ENCODE peak calls at places on chromosomes 3 and 15, in six cellular contexts. O, E, P, S, M and I are unnamed samples.
A peak's percentile ranks its signal among the peaks of the same experiment; 100 is the strongest.

GRCh38 chr3:30516238-30516637 is 90.2 kb upstream of the TGFBR2 start:
- DNase-seq in O (no peak), E (no peak), P (no peak), S (peak; percentile 48), M (no peak), I (no peak)

GRCh38 chr3:126983653-126984390 is 907 bp downstream of the PLXNA1 start:
- DNase-seq in O (peak; percentile 59), E (peak; percentile 62), P (peak; percentile 83), S (peak; percentile 17), M (no peak), I (no peak)

GRCh38 chr3:51711352-51712019 is 4.6 kb downstream of the GRM2 start:
- DNase-seq in O (peak; percentile 8), E (no peak), P (no peak), S (no peak), M (no peak), I (no peak)

GRCh38 chr3:129624347-129625070 is 18.0 kb upstream of the PLXND1 start:
- DNase-seq in O (no peak), E (no peak), P (peak; percentile 73), S (no peak), M (no peak), I (no peak)

GRCh38 chr3:10160346-10160745 is 4.4 kb upstream of the IRAK2 start:
- DNase-seq in O (no peak), E (no peak), P (no peak), S (peak; percentile 56), M (no peak), I (no peak)

GRCh38 chr3:126394179-126394976 is at the start of gene CFAP100:
- DNase-seq in O (peak; percentile 34), E (peak; percentile 84), P (peak; percentile 84), S (peak; percentile 13), M (no peak), I (no peak)

GRCh38 chr3:180870008-180870733 is 42.3 kb upstream of the FXR1 start:
- DNase-seq in O (no peak), E (peak; percentile 12), P (no peak), S (no peak), M (no peak), I (no peak)

GRCh38 chr3:173977747-173978146 is 580.2 kb downstream of the NLGN1 start:
- DNase-seq in O (no peak), E (no peak), P (no peak), S (peak; percentile 58), M (no peak), I (no peak)

GRCh38 chr3:16374047-16375019 is 109.3 kb downstream of the OXNAD1 start:
- DNase-seq in O (no peak), E (no peak), P (no peak), S (no peak), M (no peak), I (no peak)

GRCh38 chr3:187430576-187430975 is 62.4 kb downstream of the RTP4 start:
- DNase-seq in O (no peak), E (no peak), P (no peak), S (no peak), M (no peak), I (no peak)
- TF ChIP-seq CTCF in O (no peak), E (no peak), P (no peak), S (peak; percentile 12), M (peak; percentile 3), I (no peak)

GRCh38 chr15:89870688-89871288 is 23.0 kb downstream of the AP3S2 start:
- DNase-seq in O (no peak), E (no peak), P (no peak), S (no peak), M (no peak), I (no peak)

GRCh38 chr15:89878323-89878722 is 15.5 kb downstream of the AP3S2 start:
- DNase-seq in O (no peak), E (no peak), P (no peak), S (no peak), M (no peak), I (no peak)

GRCh38 chr15:89880727-89881126 is 13.1 kb downstream of the AP3S2 start:
- DNase-seq in O (no peak), E (no peak), P (no peak), S (no peak), M (no peak), I (no peak)

GRCh38 chr15:89876736-89877135 is 17.1 kb downstream of the AP3S2 start:
- DNase-seq in O (no peak), E (no peak), P (no peak), S (no peak), M (no peak), I (no peak)

GRCh38 chr15:89874926-89875564 is 18.7 kb downstream of the AP3S2 start:
- DNase-seq in O (peak; percentile 71), E (peak; percentile 86), P (peak; percentile 96), S (peak; percentile 68), M (no peak), I (peak; percentile 83)
- TF ChIP-seq CTCF in O (peak; percentile 95), E (peak; percentile 97), P (peak; percentile 94), S (peak; percentile 98), M (peak; percentile 98), I (peak; percentile 99)

GRCh38 chr15:43872416-43873020 is 45.7 kb downstream of the WDR76 start:
- DNase-seq in O (peak; percentile 33), E (peak; percentile 90), P (no peak), S (peak; percentile 79), M (peak; percentile 51), I (no peak)
- TF ChIP-seq CTCF in O (peak; percentile 78), E (peak; percentile 70), P (peak; percentile 34), S (peak; percentile 72), M (peak; percentile 80), I (peak; percentile 83)

DNA sequence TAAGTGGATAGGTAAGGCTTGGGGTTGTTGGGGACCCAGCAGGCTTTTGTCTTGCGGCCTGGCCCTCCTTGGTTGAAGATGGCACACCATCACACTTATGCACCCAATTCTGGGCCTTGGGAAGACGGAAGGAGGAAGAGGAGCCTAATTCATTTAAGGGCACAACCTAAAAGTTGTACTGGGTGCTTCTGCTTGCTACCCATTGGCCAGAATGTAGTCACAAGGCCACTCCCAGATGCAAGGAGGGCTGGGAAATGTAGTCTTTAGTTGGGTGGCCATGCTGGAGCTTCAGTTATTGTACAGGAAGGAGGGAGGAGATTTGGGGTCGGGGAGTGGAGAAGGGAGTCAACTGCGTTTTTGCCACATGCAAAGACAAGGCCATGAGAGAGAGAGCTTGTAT is 109.2 kb downstream of the TMEM266 start:
- DNase-seq in O (no peak), E (no peak), P (no peak), S (no peak), M (no peak), I (no peak)
- TF ChIP-seq CTCF in O (no peak), E (no peak), P (no peak), S (no peak), M (no peak), I (no peak)

GRCh38 chr3:152713989-152714388 is 120.9 kb upstream of the P2RY1 start:
- DNase-seq in O (no peak), E (no peak), P (no peak), S (no peak), M (no peak), I (no peak)
- TF ChIP-seq CTCF in O (no peak), E (no peak), P (no peak), S (no peak), M (no peak), I (no peak)

GRCh38 chr3:47865192-47865591 is 62.3 kb downstream of the DHX30 start:
- DNase-seq in O (no peak), E (no peak), P (peak; percentile 19), S (no peak), M (no peak), I (no peak)
- TF ChIP-seq CTCF in O (no peak), E (peak; percentile 25), P (no peak), S (no peak), M (peak; percentile 10), I (no peak)

GRCh38 chr3:191388823-191389222 is 58.5 kb upstream of the UTS2B start:
- DNase-seq in O (no peak), E (no peak), P (no peak), S (no peak), M (no peak), I (no peak)
- TF ChIP-seq CTCF in O (peak; percentile 15), E (peak; percentile 37), P (no peak), S (peak; percentile 14), M (peak; percentile 46), I (peak; percentile 58)

GRCh38 chr3:66748175-66748876 is 247.5 kb upstream of the LRIG1 start:
- DNase-seq in O (no peak), E (peak; percentile 35), P (no peak), S (no peak), M (no peak), I (no peak)
- TF ChIP-seq CTCF in O (no peak), E (no peak), P (no peak), S (no peak), M (no peak), I (peak; percentile 28)

GRCh38 chr15:29269485-29270168 is at the start of gene NSMCE3:
- DNase-seq in O (peak; percentile 75), E (peak; percentile 93), P (peak; percentile 96), S (peak; percentile 90), M (peak; percentile 64), I (peak; percentile 91)
- TF ChIP-seq CTCF in O (no peak), E (no peak), P (no peak), S (no peak), M (no peak), I (peak; percentile 15)